ENCODE peak calls at places on chromosomes 4 and X, in five cellular contexts. S is left ventricle myocardium inferior, K is astrocyte of the spinal cord, Y is heart right ventricle, H is body of pancreas. O is an unnamed sample.

GRCh38 chr4:72209600-72209999 is 177.8 kb downstream of the NPFFR2 start:
- DNase-seq in S (no peak), K (no peak), Y (no peak), H (no peak), O (no peak)

GRCh38 chrX:132958086-132958703 is at the start of gene HS6ST2:
- DNase-seq in K (no peak), Y (peak), S (no peak), H (peak), O (no peak)

GRCh38 chrX:133638285-133638684 is 223.0 kb upstream of the GPC4 start:
- DNase-seq in H (no peak), S (no peak), Y (no peak), K (peak), O (no peak)

GRCh38 chr4:40194602-40195161 is 2.1 kb upstream of the RHOH start:
- DNase-seq in H (no peak), Y (no peak), S (no peak), K (no peak), O (no peak)

GRCh38 chr4:102466298-102466697 is 34.9 kb upstream of the NFKB1 start:
- DNase-seq in Y (no peak), S (no peak), K (peak), H (no peak), O (no peak)

GRCh38 chr4:129240816-129241215 is 144.9 kb downstream of the C4orf33 start:
- DNase-seq in Y (no peak), H (peak), S (no peak), K (peak), O (no peak)

GRCh38 chr4:175350246-175350645 is 432.1 kb downstream of the ADAM29 start:
- DNase-seq in H (no peak), S (no peak), K (no peak), Y (no peak), O (no peak)

GRCh38 chrX:154833746-154834274 is 652 bp downstream of the SMIM9 start:
- DNase-seq in K (no peak), H (no peak), S (no peak), Y (no peak), O (no peak)

GRCh38 chr4:101724093-101724492 is 66.4 kb upstream of the BANK1 start:
- DNase-seq in H (no peak), S (no peak), Y (no peak), K (no peak), O (no peak)

GRCh38 chrX:97471071-97471470 is 587.4 kb downstream of the RPA4 start:
- DNase-seq in K (no peak), H (no peak), Y (no peak), S (no peak), O (no peak)

GRCh38 chrX:87941841-87942240 is 424.2 kb downstream of the KLHL4 start:
- DNase-seq in Y (no peak), H (no peak), K (no peak), S (no peak), O (no peak)

GRCh38 chr4:47349323-47349722 is 114.2 kb downstream of the COMMD8 start:
- DNase-seq in S (no peak), K (peak), Y (no peak), H (no peak), O (no peak)

GRCh38 chr4:99264927-99265326 is 25.9 kb downstream of the ADH1A start:
- DNase-seq in Y (no peak), S (no peak), K (no peak), H (no peak), O (no peak)

GRCh38 chr4:81314196-81314896 is 99.3 kb upstream of the PRKG2 start:
- DNase-seq in H (peak), S (peak), Y (peak), K (peak), O (no peak)

GRCh38 chrX:39832211-39832610 is 265.5 kb downstream of the BCOR start:
- DNase-seq in S (no peak), Y (no peak), H (no peak), K (no peak), O (no peak)

GRCh38 chr4:128517739-128518510 is 230.3 kb upstream of the PGRMC2 start:
- DNase-seq in S (peak), Y (peak), H (peak), K (peak), O (no peak)

GRCh38 chrX:68830486-68831404 is 1.9 kb downstream of the EFNB1 start:
- DNase-seq in K (no peak), Y (no peak), S (no peak), H (no peak), O (no peak)

GRCh38 chr4:85905761-85906160 is 430.8 kb downstream of the ARHGAP24 start:
- DNase-seq in H (no peak), K (no peak), Y (no peak), S (no peak), O (no peak)

GRCh38 chr4:31647776-31648175 is 927.6 kb downstream of the PCDH7 start:
- DNase-seq in Y (no peak), S (no peak), H (no peak), K (no peak), O (no peak)

GRCh38 chrX:63434206-63434605 is 83.1 kb upstream of the SPIN4 start:
- DNase-seq in K (no peak), H (no peak), S (no peak), Y (no peak), O (no peak)

GRCh38 chr4:104163820-104164219 is 330.9 kb downstream of the CXXC4 start:
- DNase-seq in S (no peak), H (no peak), K (peak), Y (no peak), O (no peak)

GRCh38 chr4:78634011-78634664 is 82.6 kb downstream of the ANXA3 start:
- DNase-seq in H (no peak), S (peak), K (no peak), Y (no peak), O (no peak)

GRCh38 chrX:95291561-95291960 is 1393.1 kb upstream of the DIAPH2 start:
- DNase-seq in H (no peak), S (no peak), Y (no peak), K (no peak), O (no peak)

GRCh38 chrX:10549280-10549679 is 71.1 kb downstream of the MID1 start:
- DNase-seq in S (no peak), K (peak), H (no peak), Y (no peak), O (no peak)

GRCh38 chrX:46574941-46575381 is 1.4 kb downstream of the CHST7 start:
- DNase-seq in Y (peak), S (peak), H (no peak), K (no peak), O (no peak)

GRCh38 chr4:95158045-95158444 is 390.7 kb downstream of the UNC5C start:
- DNase-seq in H (no peak), S (no peak), Y (no peak), K (no peak), O (no peak)

GRCh38 chr4:185504098-185505047 is 30.9 kb downstream of the PDLIM3 start:
- DNase-seq in Y (peak), S (peak), H (peak), K (peak), O (no peak)

GRCh38 chr4:156595041-156595440 is 376.6 kb downstream of the PDGFC start:
- DNase-seq in S (no peak), Y (no peak), K (no peak), H (no peak), O (no peak)

GRCh38 chr4:92234393-92235176 is 69.2 kb upstream of the GRID2 start:
- DNase-seq in Y (no peak), K (peak), S (no peak), H (no peak), O (no peak)

GRCh38 chrX:48726596-48726995 is 30.1 kb downstream of the SUV39H1 start:
- DNase-seq in K (no peak), H (no peak), S (no peak), Y (no peak), O (no peak)

GRCh38 chr4:12583286-12583685 is 900.9 kb downstream of the RAB28 start:
- DNase-seq in Y (no peak), H (no peak), S (no peak), K (peak), O (no peak)

GRCh38 chrX:3184176-3184930 is 143.1 kb downstream of the ARSF start:
- DNase-seq in Y (no peak), K (peak), S (no peak), H (no peak), O (no peak)

GRCh38 chr4:104302731-104303130 is 192.0 kb downstream of the CXXC4 start:
- DNase-seq in H (no peak), S (no peak), Y (no peak), K (no peak), O (no peak)

GRCh38 chrX:96453139-96453538 is 231.5 kb upstream of the DIAPH2 start:
- DNase-seq in K (no peak), S (no peak), H (no peak), Y (no peak), O (no peak)

GRCh38 chrX:51494409-51494808 is 2.0 kb downstream of the NUDT11 start:
- DNase-seq in S (no peak), Y (no peak), K (peak), H (no peak), O (no peak)
- TF ChIP-seq CTCF in S (no peak), Y (no peak), K (peak), H (no peak), O (no peak)

DNA sequence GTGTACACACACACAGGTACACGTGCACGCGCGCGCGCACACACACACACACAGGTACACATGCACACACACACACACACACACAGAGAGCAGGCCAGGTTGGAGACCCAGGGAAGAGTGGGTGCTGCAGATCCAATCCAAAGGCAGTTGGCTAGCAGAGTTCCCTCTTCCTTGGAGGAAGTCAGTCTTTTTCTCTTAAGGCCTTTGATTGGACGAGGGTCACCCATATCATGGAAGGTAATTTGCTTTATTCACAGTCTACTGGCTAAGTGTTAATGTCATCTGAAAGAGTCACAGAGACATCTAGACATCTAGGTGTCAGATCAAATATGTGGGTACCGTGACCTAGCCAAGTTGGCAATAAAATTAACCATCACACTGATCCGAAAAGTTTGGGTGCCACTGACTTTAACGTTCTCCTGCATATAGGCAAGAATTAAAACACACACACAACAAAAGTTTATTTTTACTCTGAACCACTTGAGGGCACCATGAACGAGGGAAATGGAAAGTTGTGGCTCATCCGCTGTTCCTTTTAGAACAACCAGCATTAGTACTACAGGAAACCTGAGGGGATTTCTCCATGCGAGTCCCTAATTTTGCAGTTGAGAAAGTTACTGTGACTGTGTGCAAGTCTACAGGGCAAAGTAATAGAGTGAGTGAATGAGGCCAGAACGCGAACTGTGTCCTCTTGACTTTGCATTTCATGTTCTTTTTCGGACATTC is 66.0 kb upstream of the STOX2 start:
- DNase-seq in H (no peak), K (peak), Y (no peak), S (no peak), O (no peak)
- TF ChIP-seq CTCF in H (no peak), K (no peak), Y (peak), S (peak), O (no peak)

DNA sequence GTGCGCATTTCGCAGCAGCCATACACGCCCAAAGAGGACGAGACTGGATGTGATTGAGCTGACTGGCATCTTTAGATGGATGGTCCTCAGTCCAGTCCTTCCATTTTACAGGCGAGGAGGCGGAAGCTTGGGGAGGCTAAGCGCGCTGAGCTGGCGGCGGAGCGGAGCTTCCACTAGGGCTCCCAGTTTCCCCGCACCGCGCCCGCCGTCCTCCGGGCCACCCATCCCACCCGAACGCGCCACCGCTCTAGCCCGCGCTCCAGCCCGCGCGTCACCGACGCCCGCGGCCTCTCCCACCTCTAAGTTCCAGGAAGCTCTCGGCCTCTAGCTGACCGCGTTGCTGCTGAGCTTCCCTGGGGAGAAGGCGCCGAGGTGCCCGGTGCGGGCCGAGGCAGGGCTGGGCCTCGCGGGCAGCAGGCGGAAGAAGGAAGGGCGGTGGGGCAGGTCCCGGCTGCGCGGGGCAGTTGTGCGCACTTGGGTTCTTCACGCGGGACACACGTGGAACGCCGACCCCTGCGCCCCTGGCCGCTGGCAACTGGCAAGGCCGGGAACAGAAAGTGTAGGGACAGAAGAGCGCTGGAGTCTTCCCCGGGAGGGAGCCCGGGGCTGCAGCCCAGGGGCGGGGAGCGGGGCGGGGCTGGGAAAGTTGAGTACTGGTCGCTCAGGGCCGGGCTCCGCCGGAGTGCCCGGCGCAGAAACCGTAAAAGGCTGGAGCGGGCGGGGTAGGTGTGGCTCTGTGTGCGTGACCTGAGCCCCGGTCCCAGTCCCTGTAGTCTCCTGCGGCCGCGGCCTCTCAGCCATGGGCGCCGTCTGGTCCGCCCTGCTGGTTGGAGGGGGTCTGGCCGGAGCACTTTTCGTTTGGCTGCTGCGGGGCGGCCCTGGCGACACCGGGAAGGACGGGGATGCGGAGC is at the start of gene STBD1:
- DNase-seq in K (peak), H (peak), Y (peak), S (peak), O (no peak)
- TF ChIP-seq CTCF in K (no peak), H (no peak), Y (no peak), S (no peak), O (no peak)

GRCh38 chr4:145619639-145619996 is 433 bp downstream of the MMAA start:
- DNase-seq in H (peak), Y (peak), S (no peak), K (no peak), O (no peak)
- TF ChIP-seq CTCF in H (no peak), Y (no peak), S (no peak), K (no peak), O (peak)

DNA sequence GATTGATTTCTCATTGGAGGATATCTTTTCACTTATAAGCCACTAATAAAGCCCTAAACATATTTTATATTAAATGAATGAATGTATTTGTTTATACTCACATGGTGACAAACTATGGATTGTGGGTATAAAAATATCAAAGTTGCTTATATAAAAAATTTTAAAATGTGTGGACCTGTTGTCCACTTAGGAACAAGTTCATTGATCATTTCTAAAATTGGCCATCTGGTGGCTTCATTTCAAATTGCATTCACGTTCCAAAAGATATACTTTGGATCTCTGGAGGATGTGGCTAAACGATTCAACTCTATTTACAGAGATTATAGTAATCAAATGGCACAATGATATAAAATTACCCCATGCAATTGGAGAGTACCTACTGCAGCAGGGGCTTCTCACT is 32.5 kb downstream of the FSTL5 start:
- DNase-seq in S (no peak), Y (no peak), H (no peak), K (no peak), O (no peak)
- TF ChIP-seq CTCF in S (no peak), Y (no peak), H (no peak), K (peak), O (no peak)

GRCh38 chr4:143336828-143337599 is at the start of gene GAB1:
- DNase-seq in Y (peak), S (peak), K (peak), H (peak), O (no peak)

GRCh38 chr4:143339497-143339896 is 2.8 kb downstream of the GAB1 start:
- DNase-seq in Y (no peak), S (no peak), K (no peak), H (no peak), O (no peak)

GRCh38 chr4:143335979-143336827 is 473 bp upstream of the GAB1 start:
- DNase-seq in S (peak), Y (peak), K (peak), H (peak), O (peak)

GRCh38 chr4:143338313-143338712 is 1.6 kb downstream of the GAB1 start:
- DNase-seq in S (no peak), K (peak), Y (no peak), H (no peak), O (no peak)

GRCh38 chr4:143337600-143338287 is 1.1 kb downstream of the GAB1 start:
- DNase-seq in Y (peak), H (peak), S (peak), K (peak), O (no peak)
- TF ChIP-seq CTCF in Y (no peak), H (no peak), S (no peak), K (no peak), O (no peak)

O was measured in CD14-positive monocyte.